ENCODE peak calls at places on chromosome 14, in eight cellular contexts. V is activated CD8-positive, alpha-beta memory T cell treated with anti-CD3 and anti-CD28 coated beads for 1 hour; B is activated CD4-positive, alpha-beta T cell treated with anti-CD3 and anti-CD28 coated beads, Interleukin-2, amount 50 U/mL, for 1 hour; M is activated T-cell treated with anti-CD3 and anti-CD28 coated beads, Interleukin-2, amount 50 U/mL, for 72 hours; P is cardiac fibroblast; L is glomerular endothelial cell; T is dermis microvascular lymphatic vessel endothelial cell; F is hepatic stellate cell. J is an unnamed sample.

GRCh38 chr14:84969501-84969900 is 560.4 kb upstream of the FLRT2 start:
- DNase-seq in B (no peak), F (no peak), L (no peak), V (no peak), M (no peak), P (no peak), T (no peak), J (no peak)

GRCh38 chr14:55731881-55732498 is 152.0 kb downstream of the KTN1 start:
- DNase-seq in L (peak), P (peak), T (peak), M (peak), F (no peak), B (peak), V (peak), J (peak)

GRCh38 chr14:89269404-89269803 is 147.6 kb downstream of the FOXN3 start:
- DNase-seq in F (no peak), P (no peak), M (no peak), T (peak), B (no peak), V (no peak), L (no peak), J (no peak)

GRCh38 chr14:100645200-100645985 is 58.2 kb upstream of the BEGAIN start:
- DNase-seq in L (peak), M (peak), V (peak), T (peak), B (peak), F (peak), P (peak), J (peak)

GRCh38 chr14:31657917-31658316 is 96.7 kb downstream of the NUBPL start:
- DNase-seq in T (no peak), M (no peak), P (no peak), F (no peak), V (no peak), L (no peak), B (no peak), J (no peak)

GRCh38 chr14:93008381-93008780 is 85.4 kb downstream of the CHGA start:
- DNase-seq in T (peak), M (no peak), B (no peak), P (peak), L (no peak), V (no peak), F (no peak), J (no peak)

GRCh38 chr14:64109821-64110554 is 184.2 kb downstream of the ESR2 start:
- DNase-seq in L (no peak), P (peak), V (no peak), F (no peak), B (no peak), M (no peak), T (no peak), J (no peak)

GRCh38 chr14:30016025-30016424 is 88.4 kb upstream of the PRKD1 start:
- DNase-seq in V (no peak), M (no peak), P (no peak), T (no peak), L (no peak), F (no peak), B (no peak), J (no peak)

GRCh38 chr14:71555654-71556559 is 376.3 kb upstream of the RGS6 start:
- DNase-seq in F (no peak), T (peak), P (peak), M (peak), B (peak), V (peak), L (no peak), J (no peak)

GRCh38 chr14:69693823-69694729 is 72.9 kb upstream of the SRSF5 start:
- DNase-seq in F (no peak), P (peak), T (no peak), B (no peak), L (no peak), V (no peak), M (no peak), J (no peak)

GRCh38 chr14:103223818-103224352 is 100.6 kb downstream of the TNFAIP2 start:
- DNase-seq in V (no peak), M (no peak), F (no peak), P (no peak), B (no peak), L (no peak), T (no peak), J (peak)

GRCh38 chr14:26392498-26392897 is 205.3 kb downstream of the NOVA1 start:
- DNase-seq in T (no peak), V (no peak), B (no peak), M (no peak), F (no peak), L (no peak), P (no peak), J (no peak)

J was measured in H7.